ENCODE peak calls at places on chromosomes 7 and 10, in six cellular contexts. C is A549, P is SK-N-SH, O is IMR-90, F is K562, T is GM12878. B is an unnamed sample.

GRCh38 chr7:169165-169853 is 23.1 kb upstream of the FAM20C start:
- DNase-seq in C (no peak), O (no peak), F (no peak), P (no peak), T (no peak), B (no peak)

GRCh38 chr10:44860811-44861751 is 50.1 kb upstream of the TMEM72 start:
- DNase-seq in O (peak; percentile 86), F (no peak), P (no peak), C (no peak), T (no peak), B (peak; percentile 6)

GRCh38 chr10:74206727-74207126 is 55.7 kb downstream of the ADK start:
- DNase-seq in T (no peak), F (no peak), C (no peak), O (no peak), P (no peak), B (no peak)

GRCh38 chr10:53601260-53601875 is 828.8 kb upstream of the MBL2 start:
- DNase-seq in F (peak; percentile 44), O (peak; percentile 28), P (peak; percentile 14), C (peak; percentile 4), T (no peak), B (peak; percentile 11)

GRCh38 chr7:114663502-114663901 is 248.9 kb downstream of the FOXP2 start:
- DNase-seq in O (peak; percentile 34), P (no peak), F (no peak), C (no peak), T (peak; percentile 15), B (peak; percentile 3)

GRCh38 chr10:77311186-77311585 is 326.4 kb downstream of the KCNMA1 start:
- DNase-seq in T (no peak), P (no peak), O (no peak), F (no peak), C (no peak), B (no peak)

GRCh38 chr7:132263151-132263550 is 313.1 kb downstream of the PLXNA4 start:
- DNase-seq in F (no peak), P (no peak), T (no peak), O (no peak), C (no peak), B (no peak)

GRCh38 chr7:40755438-40755837 is 620.6 kb downstream of the SUGCT start:
- DNase-seq in C (no peak), O (peak; percentile 23), F (no peak), T (no peak), P (no peak), B (peak; percentile 87)

GRCh38 chr10:70323697-70324340 is 40.0 kb upstream of the NPFFR1 start:
- DNase-seq in C (no peak), T (no peak), P (no peak), O (no peak), F (no peak), B (peak; percentile 79)

DNA sequence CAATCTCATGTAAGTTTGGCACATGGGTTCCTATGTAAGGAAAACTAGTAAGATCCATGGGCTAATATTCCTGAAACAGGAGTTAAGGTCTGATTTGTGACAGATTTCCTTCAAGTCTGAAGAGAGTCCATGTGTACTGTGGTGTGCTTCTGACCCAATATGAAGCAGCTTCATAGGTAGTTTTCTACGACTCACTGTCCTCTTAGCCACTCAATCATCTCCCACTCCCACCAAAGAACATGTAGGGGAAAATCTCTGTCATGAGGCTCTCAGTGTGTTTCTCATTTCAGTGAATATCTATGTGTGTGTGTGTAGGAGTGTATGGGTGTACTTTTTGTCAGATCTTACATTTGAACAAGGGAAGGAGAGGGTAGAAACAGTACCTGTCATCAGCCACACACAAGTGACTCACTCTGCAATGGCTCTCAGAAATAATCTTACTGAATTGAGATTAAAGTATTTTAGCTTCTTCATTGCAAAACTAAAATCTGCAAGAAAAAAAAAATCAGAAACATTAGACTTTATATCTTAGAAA is 31.1 kb downstream of the RELN start:
- DNase-seq in F (no peak), O (no peak), C (no peak), P (no peak), T (no peak), B (no peak)
- TF ChIP-seq SMC3 in F (no peak), O (no peak), C (no peak), P (no peak), T (no peak), B (no peak)

DNA sequence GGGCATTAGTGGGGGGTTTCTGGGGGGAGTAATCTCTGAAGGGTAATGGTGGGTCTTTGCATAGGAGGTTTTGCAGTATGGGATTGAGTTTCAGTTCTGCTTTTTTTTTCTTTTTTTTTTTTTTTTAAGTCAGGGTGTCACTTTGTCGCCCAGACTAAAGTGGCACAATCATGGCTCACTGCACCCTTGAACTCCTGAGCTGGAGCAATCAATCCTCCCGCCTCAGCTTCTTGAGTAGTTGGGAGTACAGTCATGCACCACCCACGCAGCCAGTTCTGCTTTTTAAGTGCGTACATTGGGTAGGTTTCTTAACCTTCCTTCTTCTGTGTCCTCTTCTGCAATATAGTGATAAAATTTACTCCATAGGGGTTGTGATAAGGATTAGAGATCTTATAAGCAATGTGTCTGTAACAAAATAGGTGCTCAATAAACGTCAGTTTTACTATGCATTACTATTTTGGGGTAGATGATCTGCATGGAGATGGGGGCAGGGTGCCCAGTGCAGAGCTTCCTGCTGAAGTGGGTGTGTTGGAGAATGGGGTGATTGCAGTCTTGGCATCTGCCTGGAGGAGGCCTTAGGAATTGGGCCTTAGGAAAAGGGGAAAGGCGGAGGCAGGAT is 9.6 kb downstream of the KAZALD1 start:
- DNase-seq in O (peak; percentile 73), P (no peak), C (no peak), F (peak; percentile 74), T (peak; percentile 34), B (no peak)
- H3K27ac ChIP-seq in O (no peak overlapping the region), P (no peak overlapping the region), C (no peak overlapping the region), F (no peak overlapping the region), T (no peak overlapping the region), B (no peak overlapping the region)

GRCh38 chr10:47241256-47241655 is 58.7 kb upstream of the GDF10 start:
- DNase-seq in P (no peak), F (no peak), T (no peak), O (no peak), C (no peak), B (no peak)
- TF ChIP-seq SMC3 in P (no peak), F (no peak), T (no peak), O (no peak), C (no peak), B (no peak)

GRCh38 chr7:151254851-151255250 is 6.4 kb upstream of the SMARCD3 start:
- DNase-seq in P (no peak), C (no peak), T (no peak), O (no peak), F (no peak), B (no peak)

GRCh38 chr7:151254316-151254715 is 5.8 kb upstream of the SMARCD3 start:
- DNase-seq in P (no peak), C (no peak), O (no peak), T (no peak), F (no peak), B (no peak)

GRCh38 chr7:151251328-151251925 is 2.9 kb upstream of the SMARCD3 start:
- DNase-seq in F (peak; percentile 68), C (peak; percentile 57), T (no peak), P (peak; percentile 97), O (peak; percentile 66), B (no peak)

GRCh38 chr7:151251926-151252835 is 3.7 kb upstream of the SMARCD3 start:
- DNase-seq in O (peak; percentile 69), P (peak; percentile 100), F (peak; percentile 71), T (no peak), C (peak; percentile 84), B (no peak)

DNA sequence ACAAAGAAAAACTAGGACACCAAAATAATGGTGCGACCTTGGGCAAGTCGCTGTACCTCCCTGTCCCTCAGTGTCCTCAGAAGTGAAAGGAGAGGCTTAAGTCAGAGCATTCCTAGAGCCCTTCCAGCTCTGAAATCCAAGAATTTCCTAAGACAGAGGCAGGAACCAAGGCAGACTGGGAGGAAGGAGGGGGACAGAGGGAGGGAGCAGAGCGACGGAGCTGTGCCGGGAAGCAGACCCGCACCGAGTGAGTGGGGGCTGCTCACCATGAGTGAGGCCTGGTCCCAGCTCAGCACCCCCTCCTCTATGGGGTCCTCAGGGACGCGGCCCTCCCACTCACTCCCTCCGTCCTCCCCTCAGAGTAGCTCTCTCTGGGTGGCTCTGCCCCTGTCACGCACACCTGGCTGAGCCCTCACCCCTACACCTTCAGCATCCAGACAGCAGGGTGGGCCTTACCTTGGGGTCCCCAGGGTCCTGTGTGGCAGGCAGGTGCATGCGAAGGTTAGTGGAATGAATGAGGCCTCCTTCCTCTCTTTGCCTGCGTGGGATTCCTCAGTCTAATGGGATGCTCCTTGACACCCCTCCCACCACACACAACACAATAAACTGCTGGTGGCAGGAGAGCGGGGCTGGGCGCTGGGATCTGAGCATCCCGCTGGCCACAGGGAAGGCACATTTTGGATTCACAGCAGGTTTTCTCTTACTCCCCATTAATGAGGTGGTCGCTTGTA is 4.6 kb upstream of the SMARCD3 start:
- DNase-seq in F (no peak), T (no peak), P (no peak), O (no peak), C (no peak), B (no peak)
- H3K27ac ChIP-seq in F (no peak overlapping the region), T (no peak overlapping the region), P (peak overlapping the region; percentile 76), O (peak overlapping the region; percentile 97), C (peak overlapping the region; percentile 94), B (no peak overlapping the region)

DNA sequence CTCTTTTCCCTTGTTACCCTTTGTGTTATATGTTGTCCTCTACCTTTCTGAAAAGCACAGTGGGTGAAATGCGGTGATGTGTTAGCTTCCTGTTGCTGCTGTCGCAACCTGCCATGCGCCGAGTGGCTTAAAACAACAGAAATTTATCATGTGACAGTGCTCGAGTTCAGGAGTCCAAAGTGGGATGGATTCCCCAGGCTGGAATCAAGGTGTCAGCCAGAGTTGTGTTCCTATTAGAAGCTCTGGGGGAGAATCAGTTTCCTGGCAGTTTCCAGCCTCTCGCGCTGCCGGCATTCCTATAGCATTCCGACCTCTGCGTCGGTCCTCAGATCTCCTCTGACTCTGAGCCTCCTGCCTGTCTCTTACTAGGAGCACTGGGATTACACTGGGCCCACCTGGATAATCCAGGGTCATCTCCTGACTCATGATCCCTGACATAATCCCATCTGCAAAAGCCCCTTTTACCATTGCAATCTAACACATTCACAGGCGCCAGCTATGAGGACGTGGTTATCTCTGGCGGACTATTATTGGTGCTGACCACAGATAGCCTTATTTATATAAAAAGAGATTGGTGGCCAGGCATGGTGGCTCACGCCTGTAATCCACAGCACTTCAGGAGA is 207.5 kb downstream of the CUX1 start:
- DNase-seq in C (no peak), T (no peak), O (no peak), F (no peak), P (no peak), B (peak; percentile 98)
- TF ChIP-seq SMC3 in C (no peak), T (no peak), O (no peak), F (no peak), P (no peak), B (peak; percentile 23)

GRCh38 chr7:64998865-64999164 is 7.7 kb downstream of the ERV3-1 start:
- DNase-seq in C (no peak), T (no peak), F (no peak), O (no peak), P (no peak), B (no peak)

GRCh38 chr7:64996305-64996704 is 5.5 kb upstream of the ZNF117 start:
- DNase-seq in T (no peak), C (no peak), P (no peak), F (no peak), O (no peak), B (no peak)

GRCh38 chr7:64999165-65000004 is 7.1 kb downstream of the ERV3-1 start:
- DNase-seq in F (peak; percentile 96), C (no peak), T (peak; percentile 19), O (peak; percentile 53), P (no peak), B (peak; percentile 98)

GRCh38 chr7:64997164-64997908 is 6.5 kb upstream of the ZNF117 start:
- DNase-seq in C (no peak), O (no peak), F (no peak), P (no peak), T (no peak), B (no peak)

GRCh38 chr7:64997927-64998391 is 7.1 kb upstream of the ZNF117 start:
- DNase-seq in O (peak; percentile 63), F (no peak), T (no peak), P (no peak), C (no peak), B (no peak)
- H3K27ac ChIP-seq in O (no peak overlapping the region), F (peak overlapping the region; percentile 96), T (no peak overlapping the region), P (no peak overlapping the region), C (no peak overlapping the region), B (peak overlapping the region; percentile 90)

B was measured in HepG2.